ENCODE peak calls at places on chromosomes 5 and 9, in eight cellular contexts. H is IMR-90; P is heart right ventricle; E is dorsolateral prefrontal cortex; C is fibroblast of pulmonary artery; M is HCT116; Y is AG04450; A is CD8-positive, alpha-beta T cell. K is an unnamed sample.

GRCh38 chr5:136425914-136426313 is 60.6 kb upstream of the TRPC7 start:
- DNase-seq in A (no peak), E (no peak), M (no peak), P (no peak), Y (no peak), H (no peak), C (no peak), K (no peak)

GRCh38 chr5:148836272-148837250 is 10.2 kb downstream of the ADRB2 start:
- DNase-seq in H (no peak), M (no peak), P (no peak), Y (no peak), E (no peak), A (no peak), C (no peak), K (no peak)

GRCh38 chr9:29285818-29286217 is 1712.5 kb upstream of the C9orf72 start:
- DNase-seq in A (no peak), C (peak), Y (no peak), P (no peak), E (no peak), H (no peak), M (no peak), K (no peak)

GRCh38 chr5:123299124-123299523 is 124.1 kb downstream of the CEP120 start:
- DNase-seq in Y (no peak), C (no peak), M (no peak), E (no peak), H (no peak), P (no peak), A (no peak), K (no peak)

GRCh38 chr9:34256987-34257585 is 72.0 kb downstream of the KIF24 start:
- DNase-seq in A (peak), M (no peak), P (no peak), H (no peak), C (no peak), Y (no peak), E (no peak), K (no peak)

GRCh38 chr5:154756871-154757646 is 1.9 kb downstream of the LARP1 start:
- DNase-seq in C (peak), E (peak), A (peak), M (no peak), H (peak), Y (no peak), P (peak), K (peak)

GRCh38 chr5:137342764-137343163 is 156.4 kb downstream of the SPOCK1 start:
- DNase-seq in Y (no peak), A (no peak), H (no peak), C (no peak), E (no peak), M (no peak), P (no peak), K (no peak)

GRCh38 chr9:23123048-23123632 is 676.5 kb downstream of the DMRTA1 start:
- DNase-seq in A (no peak), P (no peak), Y (no peak), C (peak), H (peak), E (peak), M (no peak), K (no peak)

GRCh38 chr5:136750507-136750906 is 385.2 kb upstream of the TRPC7 start:
- DNase-seq in A (no peak), P (no peak), C (no peak), Y (no peak), E (no peak), H (no peak), M (no peak), K (no peak)

GRCh38 chr5:57817001-57817453 is 334.4 kb upstream of the ACTBL2 start:
- DNase-seq in P (no peak), A (no peak), M (no peak), Y (no peak), C (peak), E (no peak), H (no peak), K (no peak)

GRCh38 chr5:141001466-141001853 is 35.2 kb downstream of the PCDHAC2 start:
- DNase-seq in A (no peak), Y (no peak), H (no peak), P (no peak), E (no peak), C (no peak), M (peak), K (no peak)

GRCh38 chr9:106859957-106860715 is 2.8 kb upstream of the ZNF462 start:
- DNase-seq in H (no peak), M (peak), Y (no peak), C (peak), E (no peak), A (no peak), P (peak), K (no peak)

GRCh38 chr9:94860678-94861588 is 134.4 kb downstream of the AOPEP start:
- DNase-seq in A (peak), P (no peak), M (no peak), H (peak), C (no peak), E (no peak), Y (peak), K (peak)

GRCh38 chr9:113386571-113387393 is 10.0 kb upstream of the HDHD3 start:
- DNase-seq in Y (no peak), C (no peak), M (no peak), P (no peak), H (no peak), A (no peak), E (no peak), K (no peak)

GRCh38 chr5:94524841-94525697 is 93.3 kb downstream of the KIAA0825 start:
- DNase-seq in P (no peak), Y (no peak), H (peak), M (peak), C (peak), E (no peak), A (no peak), K (no peak)

GRCh38 chr5:179486596-179487051 is 63.7 kb upstream of the RUFY1 start:
- DNase-seq in E (no peak), Y (peak), A (no peak), P (no peak), M (no peak), C (peak), H (peak), K (no peak)

GRCh38 chr5:14810941-14811573 is 60.5 kb downstream of the ANKH start:
- DNase-seq in A (no peak), E (no peak), C (no peak), Y (no peak), H (no peak), M (no peak), P (no peak), K (no peak)

GRCh38 chr9:122138560-122139268 is 20.9 kb downstream of the NDUFA8 start:
- DNase-seq in M (no peak), E (no peak), H (peak), A (no peak), C (no peak), P (no peak), Y (no peak), K (no peak)

GRCh38 chr9:132235894-132236661 is 74.2 kb downstream of the NTNG2 start:
- DNase-seq in Y (peak), M (peak), C (peak), P (peak), H (peak), E (peak), A (peak), K (peak)

GRCh38 chr9:38707885-38708640 is 11.9 kb downstream of the FAM240B start:
- DNase-seq in M (no peak), P (no peak), E (no peak), Y (no peak), H (no peak), C (no peak), A (no peak), K (no peak)

GRCh38 chr5:150080696-150081435 is 5.5 kb downstream of the CSF1R start:
- DNase-seq in C (no peak), A (no peak), E (no peak), H (no peak), Y (no peak), P (no peak), M (no peak), K (no peak)

GRCh38 chr9:11241779-11242178 is 629.0 kb upstream of the PTPRD start:
- DNase-seq in P (no peak), Y (no peak), A (no peak), C (no peak), E (no peak), M (no peak), H (no peak), K (no peak)

GRCh38 chr5:72908666-72909065 is 47.2 kb upstream of the FCHO2 start:
- DNase-seq in E (no peak), Y (no peak), H (no peak), P (no peak), A (no peak), C (no peak), M (no peak), K (no peak)

GRCh38 chr5:135555530-135555929 is 19.8 kb upstream of the NEUROG1 start:
- DNase-seq in M (no peak), E (no peak), Y (no peak), P (no peak), H (no peak), A (no peak), C (no peak), K (no peak)

GRCh38 chr5:134550271-134551214 is 25.1 kb downstream of the JADE2 start:
- DNase-seq in P (no peak), H (peak), C (no peak), Y (no peak), A (no peak), E (no peak), M (no peak), K (no peak)

GRCh38 chr9:133505186-133505830 is 19.5 kb downstream of the MYMK start:
- DNase-seq in A (no peak), P (no peak), H (peak), M (no peak), Y (no peak), E (no peak), C (no peak), K (no peak)

GRCh38 chr5:30937070-30937469 is 256.4 kb upstream of the CDH6 start:
- DNase-seq in P (no peak), Y (no peak), H (no peak), M (no peak), E (no peak), A (no peak), C (no peak), K (no peak)

GRCh38 chr5:72167790-72168189 is 60.5 kb downstream of the MAP1B start:
- DNase-seq in H (no peak), P (no peak), M (no peak), C (peak), E (no peak), Y (no peak), A (no peak), K (no peak)

GRCh38 chr5:10538103-10538788 is 25.6 kb upstream of the ANKRD33B start:
- DNase-seq in C (no peak), M (no peak), E (no peak), H (peak), A (no peak), P (no peak), Y (no peak), K (no peak)

GRCh38 chr9:134396258-134396742 is 70.0 kb downstream of the RXRA start:
- DNase-seq in C (no peak), M (no peak), H (no peak), P (peak), A (peak), Y (no peak), E (no peak), K (no peak)

GRCh38 chr9:16601991-16602390 is 268.5 kb downstream of the BNC2 start:
- DNase-seq in A (no peak), M (no peak), P (no peak), E (no peak), H (no peak), Y (no peak), C (no peak), K (no peak)

GRCh38 chr5:143322931-143323330 is 80.6 kb downstream of the NR3C1 start:
- DNase-seq in P (no peak), H (peak), M (no peak), C (no peak), Y (no peak), E (no peak), A (no peak), K (no peak)

GRCh38 chr9:126631254-126631653 is 17.5 kb downstream of the LMX1B start:
- DNase-seq in H (no peak), E (no peak), P (no peak), C (no peak), A (no peak), M (no peak), Y (no peak), K (no peak)

GRCh38 chr9:27150758-27151431 is 41.9 kb downstream of the TEK start:
- DNase-seq in P (no peak), E (no peak), C (peak), A (no peak), M (no peak), Y (peak), H (peak), K (no peak)

GRCh38 chr9:6147847-6148246 is 67.8 kb upstream of the IL33 start:
- DNase-seq in H (no peak), E (no peak), A (no peak), C (no peak), P (no peak), Y (no peak), M (no peak), K (no peak)

GRCh38 chr9:98255064-98255577 is 328 bp downstream of the TBC1D2 start:
- DNase-seq in A (no peak), C (peak), P (no peak), H (peak), Y (no peak), M (no peak), E (peak), K (no peak)

GRCh38 chr9:21993893-21994525 is at the start of gene CDKN2A:
- DNase-seq in A (peak), H (peak), E (no peak), Y (no peak), C (peak), M (no peak), P (no peak), K (peak)

GRCh38 chr9:21995652-21996275 is 1.2 kb downstream of the CDKN2B-AS1 start:
- DNase-seq in A (peak), H (peak), M (no peak), C (peak), P (peak), Y (no peak), E (peak), K (peak)

GRCh38 chr9:21993007-21993406 is 1.2 kb downstream of the CDKN2A start:
- DNase-seq in E (no peak), Y (no peak), M (no peak), H (no peak), P (no peak), A (no peak), C (no peak), K (no peak)

GRCh38 chr9:21994996-21995651 is 533 bp downstream of the CDKN2B-AS1 start:
- DNase-seq in H (peak), E (peak), M (peak), P (peak), C (peak), Y (no peak), A (peak), K (peak)

DNA sequence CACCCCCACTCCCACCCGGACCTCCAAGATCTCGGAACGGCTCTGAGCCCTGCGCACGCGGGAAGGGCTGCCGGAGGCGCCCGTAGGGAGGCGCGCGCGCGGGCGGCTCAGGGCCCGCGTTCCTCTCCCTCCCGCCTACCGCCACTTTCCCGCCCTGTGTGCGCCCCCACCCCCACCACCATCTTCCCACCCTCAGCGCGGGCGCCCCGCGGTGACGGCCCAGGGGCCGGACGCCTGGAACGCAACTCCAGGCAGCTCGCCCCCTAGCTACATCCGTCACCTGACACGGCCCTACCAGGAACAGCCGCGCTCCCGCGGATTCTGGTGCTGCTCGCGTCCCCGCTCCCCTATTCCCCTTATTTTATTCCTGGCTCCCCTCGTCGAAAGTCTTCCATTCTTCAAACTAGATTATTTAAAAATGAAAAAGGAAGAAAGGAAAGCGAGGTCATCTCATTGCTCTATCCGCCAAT is at the start of gene CDKN2B-AS1:
- DNase-seq in H (peak), Y (no peak), C (peak), M (peak), P (no peak), A (peak), E (no peak), K (peak)
- TF ChIP-seq CTCF in H (no peak), Y (peak), C (no peak), M (peak), P (no peak), A (no peak), E (no peak), K (no peak)

DNA sequence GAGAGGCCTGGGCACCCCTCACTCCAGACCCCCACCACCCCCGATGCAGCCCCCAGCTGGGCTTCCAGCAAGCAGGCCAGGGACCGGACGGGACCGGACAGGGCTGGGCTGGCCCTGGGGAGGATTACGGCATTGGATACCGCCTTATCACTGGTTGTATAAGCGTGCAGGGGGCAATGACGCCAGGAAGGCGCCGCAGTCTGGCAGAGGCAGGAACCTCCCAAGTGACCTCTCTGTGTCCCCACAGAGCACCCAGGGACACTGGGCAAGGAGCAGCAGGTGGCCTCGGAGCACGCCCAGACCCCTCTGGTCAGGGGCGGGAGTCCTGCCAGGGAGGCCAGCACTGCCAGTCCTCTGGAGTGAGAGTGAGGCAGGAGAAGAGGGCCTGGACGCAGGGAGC is 723 bp upstream of the LCN15 start:
- DNase-seq in A (no peak), H (no peak), E (no peak), Y (no peak), C (no peak), M (no peak), P (peak), K (no peak)
- TF ChIP-seq CTCF in A (no peak), H (no peak), E (no peak), Y (no peak), C (no peak), M (no peak), P (no peak), K (no peak)

GRCh38 chr9:88308831-88309230 is 79.4 kb upstream of the SPIN1 start:
- DNase-seq in Y (no peak), P (no peak), E (no peak), C (no peak), H (no peak), M (no peak), A (no peak), K (no peak)

GRCh38 chr9:88312070-88312469 is 76.2 kb upstream of the SPIN1 start:
- DNase-seq in E (no peak), H (no peak), M (no peak), Y (no peak), C (no peak), P (no peak), A (no peak), K (no peak)

GRCh38 chr9:88310310-88310980 is 77.8 kb upstream of the SPIN1 start:
- DNase-seq in A (no peak), Y (no peak), C (peak), M (no peak), H (peak), E (no peak), P (no peak), K (no peak)

GRCh38 chr9:88312517-88313103 is 75.6 kb upstream of the SPIN1 start:
- DNase-seq in P (no peak), M (no peak), A (no peak), Y (no peak), H (no peak), E (no peak), C (no peak), K (no peak)

DNA sequence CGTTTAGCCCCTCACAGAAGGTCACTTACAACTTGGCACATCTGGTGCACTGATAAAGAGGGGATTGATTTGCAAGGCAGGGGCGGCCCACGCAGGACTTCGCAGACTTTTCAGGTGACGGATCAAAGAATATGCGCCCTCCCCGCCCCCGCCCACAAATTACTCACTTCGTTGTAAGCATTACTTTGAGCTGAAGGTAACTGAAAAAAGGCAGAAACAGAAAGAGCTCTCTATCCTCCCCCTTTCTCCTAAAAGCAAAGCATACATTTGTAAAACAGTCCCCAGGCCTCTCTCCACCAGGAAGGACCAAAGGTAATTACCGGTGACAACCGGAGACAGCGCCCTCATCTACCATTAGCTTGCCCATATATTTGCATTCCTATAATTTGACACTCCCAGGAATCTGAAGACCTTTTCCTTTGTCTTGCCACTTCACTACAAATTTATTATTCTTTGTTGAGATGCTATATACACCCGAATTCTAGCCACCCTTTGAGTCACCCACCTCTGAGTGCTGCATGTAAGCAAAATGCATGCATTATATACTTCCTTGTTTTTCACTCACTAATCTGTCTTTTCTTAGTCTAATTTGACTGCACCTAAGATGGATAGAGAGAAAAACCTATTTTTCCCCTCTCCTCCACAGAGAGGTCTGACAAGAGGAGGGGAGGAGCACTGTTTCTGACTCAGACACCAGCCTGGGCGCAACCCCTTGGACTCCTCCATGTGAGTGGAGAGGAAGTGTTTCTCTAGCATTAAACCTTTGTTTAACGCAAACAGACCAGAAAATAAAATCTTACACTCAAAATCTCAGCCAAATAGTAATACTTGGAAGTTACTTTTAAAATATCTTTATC is 74.7 kb upstream of the SPIN1 start:
- DNase-seq in A (no peak), H (no peak), E (no peak), Y (no peak), C (no peak), P (no peak), M (no peak), K (no peak)
- TF ChIP-seq CTCF in A (no peak), H (no peak), E (no peak), Y (no peak), C (no peak), P (no peak), M (no peak), K (no peak)

GRCh38 chr5:168114444-168115017 is 176.9 kb upstream of the WWC1 start:
- DNase-seq in H (peak), P (peak), A (no peak), E (peak), C (peak), M (peak), Y (no peak), K (peak)
- TF ChIP-seq CTCF in H (peak), P (peak), A (no peak), E (no peak), C (peak), M (peak), Y (peak), K (peak)

K was measured in natural killer cell.